ENCODE peak calls at places on chromosomes 7 and 10, in ten cellular contexts. T is ovary; U is thoracic aorta; D is substantia nigra; M is stimulated activated CD8-positive, alpha-beta memory T cell treated with anti-CD3 and anti-CD28 coated beads, Interleukin-12 subunit alpha, Interleukin-12 subunit beta, amount 100 ng/mL, for 4 hours; I is left ventricle myocardium superior; X is amygdala; J is adrenal gland; R is activated T-cell treated with anti-CD3 and anti-CD28 coated beads for 24 hours; V is anterior cingulate cortex. S is an unnamed sample.

GRCh38 chr7:35379481-35379880 is 125.6 kb upstream of the TBX20 start:
- DNase-seq in T (no peak), U (no peak), D (no peak), M (no peak), I (no peak), X (no peak), J (peak), R (no peak), V (no peak), S (no peak)

GRCh38 chr7:142459557-142459963 is 201.7 kb upstream of the PRSS58 start:
- DNase-seq in T (no peak), U (no peak), D (no peak), M (no peak), I (no peak), X (no peak), J (no peak), R (no peak), V (no peak), S (no peak)

GRCh38 chr7:81460228-81460627 is 309.6 kb downstream of the HGF start:
- DNase-seq in T (no peak), U (no peak), D (no peak), M (no peak), I (no peak), X (no peak), J (no peak), R (no peak), V (no peak), S (no peak)

GRCh38 chr7:114048386-114049235 is 129.8 kb upstream of the PPP1R3A start:
- DNase-seq in T (no peak), U (no peak), D (no peak), M (no peak), I (no peak), X (no peak), J (no peak), R (no peak), V (no peak), S (no peak)

GRCh38 chr7:157234271-157234670 is 95.5 kb downstream of the UBE3C start:
- DNase-seq in T (no peak), U (no peak), D (no peak), M (no peak), I (no peak), X (no peak), J (no peak), R (no peak), V (no peak), S (no peak)

GRCh38 chr10:71964669-71965515 is 697 bp downstream of the CHST3 start:
- DNase-seq in T (peak), U (no peak), D (no peak), M (no peak), I (peak), X (no peak), J (peak), R (peak), V (peak), S (no peak)

GRCh38 chr7:5229451-5230271 is 39.6 kb downstream of the WIPI2 start:
- DNase-seq in T (no peak), U (no peak), D (no peak), M (no peak), I (peak), X (no peak), J (no peak), R (no peak), V (no peak), S (no peak)

GRCh38 chr7:155984028-155984607 is 171.9 kb upstream of the SHH start:
- DNase-seq in T (no peak), U (no peak), D (no peak), M (no peak), I (no peak), X (no peak), J (no peak), R (no peak), V (no peak), S (no peak)

GRCh38 chr10:98403812-98404504 is 11.0 kb downstream of the PYROXD2 start:
- DNase-seq in T (no peak), U (no peak), D (no peak), M (no peak), I (no peak), X (no peak), J (no peak), R (no peak), V (no peak), S (peak)

GRCh38 chr10:122530177-122530576 is 30.4 kb upstream of the DMBT1 start:
- DNase-seq in T (no peak), U (no peak), D (no peak), M (no peak), I (no peak), X (no peak), J (no peak), R (no peak), V (no peak), S (no peak)

GRCh38 chr10:3757638-3758490 is 27.1 kb downstream of the KLF6 start:
- DNase-seq in T (no peak), U (no peak), D (no peak), M (no peak), I (peak), X (no peak), J (no peak), R (no peak), V (no peak), S (no peak)

GRCh38 chr10:124321433-124322072 is 97.2 kb downstream of the OAT start:
- DNase-seq in T (no peak), U (no peak), D (no peak), M (no peak), I (no peak), X (no peak), J (no peak), R (no peak), V (no peak), S (no peak)

GRCh38 chr10:43233601-43234430 is 33.0 kb downstream of the RASGEF1A start:
- DNase-seq in T (no peak), U (no peak), D (no peak), M (no peak), I (peak), X (no peak), J (peak), R (no peak), V (no peak), S (no peak)

GRCh38 chr7:137772748-137773147 is 74.0 kb downstream of the DGKI start:
- DNase-seq in T (no peak), U (no peak), D (no peak), M (no peak), I (no peak), X (no peak), J (no peak), R (no peak), V (no peak), S (peak)

GRCh38 chr7:116955801-116956514 is 2.7 kb downstream of the ST7 start:
- DNase-seq in T (peak), U (no peak), D (no peak), M (no peak), I (peak), X (no peak), J (no peak), R (no peak), V (no peak), S (no peak)

GRCh38 chr7:36945612-36946400 is 221.5 kb upstream of the AOAH start:
- DNase-seq in T (no peak), U (no peak), D (no peak), M (no peak), I (no peak), X (no peak), J (no peak), R (no peak), V (no peak), S (no peak)

GRCh38 chr7:131225619-131226101 is 102.0 kb upstream of the MKLN1 start:
- DNase-seq in T (peak), U (no peak), D (no peak), M (no peak), I (peak), X (no peak), J (peak), R (no peak), V (no peak), S (no peak)

GRCh38 chr10:53314856-53315255 is 542.3 kb upstream of the MBL2 start:
- DNase-seq in T (no peak), U (no peak), D (no peak), M (no peak), I (no peak), X (no peak), J (no peak), R (no peak), V (no peak), S (peak)

GRCh38 chr10:23344251-23344841 is at the start of gene C10orf67:
- DNase-seq in T (peak), U (no peak), D (peak), M (no peak), I (peak), X (no peak), J (peak), R (no peak), V (peak), S (no peak)

S was measured in AG04449.